ENCODE peak calls at places on chromosomes 16 and 17, in four cellular contexts. T is K562, V is HepG2, M is GM12878. K is an unnamed sample.

GRCh38 chr16:81779540-81780320 is 639 bp downstream of the PLCG2 start:
- DNase-seq in T (no peak), V (no peak), M (no peak), K (no peak)

GRCh38 chr16:71855937-71856662 is 10.3 kb downstream of the ATXN1L start:
- DNase-seq in T (no peak), V (no peak), M (no peak), K (no peak)

GRCh38 chr16:12440233-12440530 is 363.5 kb downstream of the CPPED1 start:
- DNase-seq in T (no peak), V (no peak), M (no peak), K (no peak)

GRCh38 chr16:72990003-72990521 is 57.9 kb downstream of the ZFHX3 start:
- DNase-seq in T (no peak), V (no peak), M (no peak), K (peak)

GRCh38 chr16:51095114-51095872 is 55.8 kb downstream of the SALL1 start:
- DNase-seq in T (no peak), V (peak), M (no peak), K (no peak)

GRCh38 chr16:9102379-9102778 is 10.9 kb downstream of the HAPSTR1 start:
- DNase-seq in T (no peak), V (no peak), M (no peak), K (no peak)

GRCh38 chr16:79510879-79511278 is 89.7 kb downstream of the MAF start:
- DNase-seq in T (no peak), V (no peak), M (no peak), K (no peak)

GRCh38 chr16:65409505-65409904 is 287.6 kb upstream of the CDH11 start:
- DNase-seq in T (no peak), V (no peak), M (no peak), K (no peak)

GRCh38 chr17:42288985-42289862 is 926 bp downstream of the STAT5A start:
- DNase-seq in T (peak), V (no peak), M (no peak), K (no peak)

GRCh38 chr17:75517277-75517865 is 1.0 kb downstream of the TSEN54 start:
- DNase-seq in T (peak), V (no peak), M (no peak), K (no peak)

GRCh38 chr16:28067604-28068382 is 4.3 kb upstream of the GSG1L start:
- DNase-seq in T (peak), V (no peak), M (no peak), K (no peak)

GRCh38 chr16:71867934-71868333 is 16.0 kb downstream of the ZNF821 start:
- DNase-seq in T (no peak), V (peak), M (no peak), K (no peak)

GRCh38 chr17:35127751-35128514 is 6.5 kb downstream of the FNDC8 start:
- DNase-seq in T (no peak), V (no peak), M (no peak), K (no peak)

GRCh38 chr17:79627184-79627765 is 16.4 kb upstream of the RBFOX3 start:
- DNase-seq in T (no peak), V (no peak), M (no peak), K (no peak)

GRCh38 chr16:81940781-81941560 is 70.3 kb downstream of the SDR42E1 start:
- DNase-seq in T (peak), V (peak), M (no peak), K (no peak)

GRCh38 chr16:46882940-46883307 is 1.2 kb upstream of the GPT2 start:
- DNase-seq in T (no peak), V (peak), M (no peak), K (no peak)

GRCh38 chr17:39671651-39672521 is 3.6 kb downstream of the PNMT start:
- DNase-seq in T (peak), V (peak), M (no peak), K (no peak)

GRCh38 chr17:75557075-75557851 is 30.3 kb upstream of the MYO15B start:
- DNase-seq in T (peak), V (peak), M (no peak), K (no peak)

GRCh38 chr17:40022961-40023541 is 7.8 kb downstream of the CSF3 start:
- DNase-seq in T (no peak), V (no peak), M (no peak), K (no peak)

GRCh38 chr16:50445603-50446250 is 76.9 kb upstream of the BRD7 start:
- DNase-seq in T (no peak), V (no peak), M (no peak), K (no peak)

GRCh38 chr17:4433515-4434031 is at the start of gene SPNS3:
- DNase-seq in T (no peak), V (no peak), M (no peak), K (no peak)

GRCh38 chr17:29124135-29124930 is 55.9 kb downstream of the MYO18A start:
- DNase-seq in T (peak), V (peak), M (no peak), K (peak)

GRCh38 chr17:76922084-76922483 is 53.9 kb downstream of the MGAT5B start:
- DNase-seq in T (no peak), V (no peak), M (no peak), K (no peak)

GRCh38 chr17:29757788-29758187 is 135.1 kb upstream of the CORO6 start:
- DNase-seq in T (no peak), V (no peak), M (no peak), K (no peak)

GRCh38 chr16:46900464-46901235 is 16.5 kb downstream of the GPT2 start:
- DNase-seq in T (no peak), V (no peak), M (no peak), K (no peak)

GRCh38 chr17:31392856-31393748 is 1.6 kb downstream of the RAB11FIP4 start:
- DNase-seq in T (no peak), V (no peak), M (no peak), K (no peak)

GRCh38 chr17:35725917-35726608 is 5.4 kb upstream of the RASL10B start:
- DNase-seq in T (no peak), V (no peak), M (no peak), K (no peak)

DNA sequence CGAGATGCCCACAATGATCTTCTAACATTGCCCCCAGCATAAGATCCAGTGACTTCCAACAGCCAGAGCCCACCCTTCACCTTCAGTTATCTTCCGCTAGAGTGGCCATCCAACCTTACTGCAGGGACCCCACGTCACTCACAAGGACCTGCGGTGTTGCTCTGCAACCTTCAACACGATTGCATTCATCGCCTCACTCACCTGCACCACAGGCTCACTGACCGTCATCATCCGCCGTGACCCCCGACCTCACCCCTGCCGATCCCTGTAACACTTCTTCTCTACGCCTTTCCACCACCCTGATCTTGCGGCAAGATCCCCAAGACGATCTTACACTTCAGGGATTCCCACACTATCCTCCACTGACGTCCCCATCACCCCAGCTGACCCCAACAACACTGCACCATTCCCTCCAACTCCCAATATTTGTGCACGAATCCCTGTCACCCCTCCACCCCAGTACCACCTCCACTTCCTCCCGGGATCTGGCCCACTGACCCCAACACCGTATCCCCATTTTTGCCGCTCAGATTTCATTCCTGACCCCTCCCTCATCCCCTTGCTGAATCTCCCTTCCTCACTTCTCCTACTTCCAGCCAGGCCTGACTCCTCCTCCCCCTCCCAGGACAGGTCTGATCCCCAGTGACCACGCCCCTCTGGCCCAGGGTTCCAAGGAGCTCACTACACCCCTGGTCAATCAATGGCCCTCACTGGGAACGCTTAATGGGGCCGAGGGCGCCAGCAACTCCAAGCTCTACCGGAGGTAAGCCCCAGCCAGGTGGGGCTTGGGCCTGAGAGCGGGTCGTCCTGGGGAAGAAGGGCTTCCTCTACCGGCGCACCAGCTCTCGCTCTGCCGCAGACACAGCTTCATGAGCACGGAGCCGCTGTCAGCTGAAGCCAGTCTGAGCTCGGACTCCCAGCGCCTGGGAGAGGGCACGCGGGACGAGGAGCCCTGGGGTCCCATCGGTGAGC is 7.6 kb downstream of the RUNDC3A start:
- DNase-seq in T (peak), V (no peak), M (no peak), K (no peak)
- TF ChIP-seq TARDBP in T (no peak), V (no peak), M (no peak), K (no peak)

GRCh38 chr17:11598274-11599221 is at the start of gene DNAH9:
- DNase-seq in T (peak), V (peak), M (no peak), K (no peak)
- TF ChIP-seq BHLHE40 in T (no peak), V (no peak), M (no peak), K (no peak)

DNA sequence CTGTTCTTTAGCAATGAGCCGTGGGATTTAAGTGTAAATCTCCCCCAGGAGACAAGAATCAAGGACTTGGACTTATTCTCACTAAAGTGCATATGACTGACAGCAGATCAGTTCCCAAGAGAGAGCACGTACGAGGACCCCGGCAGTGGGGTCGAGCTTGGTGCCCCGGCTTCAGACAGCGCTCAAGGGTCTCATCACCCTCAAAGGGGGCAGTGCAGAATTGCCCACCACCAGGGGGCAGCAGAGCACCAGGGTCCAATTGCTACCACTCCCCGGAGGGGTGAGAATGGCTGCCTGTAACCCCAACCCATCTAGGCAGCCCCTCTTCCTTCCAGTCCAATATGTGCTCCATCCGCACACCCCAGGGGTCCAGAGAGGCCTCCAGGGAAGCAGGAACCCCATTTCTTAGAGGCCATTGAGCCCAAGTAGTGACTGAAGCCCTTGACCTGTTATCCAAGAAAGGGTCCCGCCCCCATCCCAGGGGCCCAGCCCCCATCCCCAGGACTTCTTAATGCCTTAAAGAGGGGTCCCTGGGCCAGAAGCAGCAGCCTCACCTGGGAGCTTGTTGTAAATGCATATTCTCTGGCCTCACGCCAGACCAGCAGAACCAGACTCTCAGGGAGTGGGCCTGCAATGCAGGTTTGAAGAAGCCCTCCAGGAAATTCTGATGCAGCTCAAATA is 86.1 kb downstream of the ZDHHC7 start:
- DNase-seq in T (peak), V (peak), M (no peak), K (peak)
- TF ChIP-seq TARDBP in T (no peak), V (no peak), M (no peak), K (no peak)

DNA sequence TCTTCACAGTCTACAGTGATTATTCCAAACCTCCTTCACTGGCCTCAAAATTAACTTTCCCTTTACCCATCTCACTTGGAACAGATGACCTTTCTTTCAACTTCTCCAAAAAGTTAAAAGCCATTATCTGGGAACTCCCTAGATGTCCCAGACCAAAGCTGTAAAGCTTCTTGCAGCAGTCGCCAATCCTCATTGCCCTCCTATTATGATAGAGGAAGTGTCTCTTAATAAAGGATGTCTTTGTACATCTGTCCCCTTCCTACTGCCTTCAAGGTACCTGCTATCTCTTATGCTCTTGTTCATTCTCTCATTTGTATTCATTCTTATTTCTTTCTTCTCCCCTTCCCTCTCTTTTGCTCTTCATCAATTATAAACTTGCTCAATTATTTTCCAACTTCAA is 127.5 kb downstream of the MRTFB start:
- DNase-seq in T (no peak), V (no peak), M (no peak), K (no peak)
- TF ChIP-seq BHLHE40 in T (no peak), V (no peak), M (no peak), K (no peak)

DNA sequence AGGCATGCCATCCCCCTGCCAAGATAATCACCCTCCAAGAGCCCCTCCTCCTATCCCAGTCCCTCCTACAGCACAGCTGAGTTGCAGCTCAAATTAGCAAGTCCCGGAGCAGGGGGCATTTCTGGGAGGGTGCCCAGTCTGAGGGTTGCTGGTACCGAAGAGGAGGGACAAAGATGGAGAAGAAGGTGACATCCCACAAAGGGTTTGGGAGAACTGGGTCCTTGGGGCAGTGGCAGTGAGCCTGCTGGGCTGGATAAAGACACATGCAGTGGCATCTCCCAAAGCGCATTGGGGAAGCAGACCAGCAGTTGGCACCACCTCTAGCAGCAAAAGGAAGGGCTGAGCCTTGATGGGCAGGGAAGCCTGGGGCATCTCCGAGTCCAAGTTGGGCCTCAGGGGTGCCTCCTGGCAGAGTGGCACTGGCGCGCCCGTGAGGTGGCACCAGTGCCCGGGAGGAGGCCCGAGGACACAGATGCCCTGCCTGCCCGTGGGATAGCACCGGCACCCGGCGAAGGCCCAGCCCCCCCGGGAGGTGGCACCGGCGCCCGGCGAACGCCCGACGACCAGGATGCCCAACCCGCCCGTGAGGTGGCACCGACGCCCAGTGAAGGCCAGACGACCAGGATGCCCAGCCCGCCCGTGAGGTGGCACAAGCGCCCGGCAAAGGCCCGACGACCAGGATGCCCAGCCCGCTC is 622 bp downstream of the TOM1L2 start:
- DNase-seq in T (no peak), V (no peak), M (no peak), K (no peak)
- TF ChIP-seq TARDBP in T (no peak), V (no peak), M (no peak), K (no peak)

GRCh38 chr17:50220811-50221210 is 19.4 kb upstream of the COL1A1 start:
- DNase-seq in T (no peak), V (no peak), M (no peak), K (no peak)
- TF ChIP-seq BHLHE40 in T (no peak), V (no peak), M (no peak), K (no peak)

GRCh38 chr16:66954097-66954659 is 6.9 kb upstream of the CES3 start:
- DNase-seq in T (peak), V (peak), M (peak), K (peak)
- TF ChIP-seq TARDBP in T (no peak), V (peak), M (no peak), K (no peak)

GRCh38 chr16:87598431-87598830 is 3.9 kb upstream of the JPH3 start:
- DNase-seq in T (no peak), V (no peak), M (no peak), K (no peak)
- TF ChIP-seq BHLHE40 in T (no peak), V (no peak), M (no peak), K (no peak)

GRCh38 chr17:12571606-12572005 is 94.1 kb upstream of the MYOCD start:
- DNase-seq in T (no peak), V (no peak), M (no peak), K (no peak)
- TF ChIP-seq TARDBP in T (no peak), V (no peak), M (no peak), K (no peak)